ENCODE peak calls at places on chromosomes 6 and 20, in six cellular contexts. R is heart right ventricle, J is transverse colon, H is GM06990, P is choroid plexus epithelial cell, T is coronary artery. L is an unnamed sample.

GRCh38 chr6:12543953-12544352 is 172.6 kb upstream of the PHACTR1 start:
- DNase-seq in R (no peak), J (no peak), H (peak), P (no peak), T (no peak), L (no peak)

GRCh38 chr6:134077301-134077700 is 24.9 kb upstream of the SLC2A12 start:
- DNase-seq in R (no peak), J (no peak), H (no peak), P (peak), T (no peak), L (no peak)

GRCh38 chr20:16771204-16771603 is 23.0 kb downstream of the OTOR start:
- DNase-seq in R (no peak), J (no peak), H (no peak), P (no peak), T (no peak), L (no peak)

GRCh38 chr6:7468382-7469081 is 72.9 kb upstream of the DSP start:
- DNase-seq in R (peak), J (no peak), H (no peak), P (peak), T (no peak), L (peak)

GRCh38 chr6:112258636-112259336 is 4.4 kb upstream of the LAMA4 start:
- DNase-seq in R (peak), J (no peak), H (no peak), P (peak), T (no peak), L (no peak)

GRCh38 chr6:154488802-154489437 is 21.6 kb downstream of the CNKSR3 start:
- DNase-seq in R (no peak), J (no peak), H (no peak), P (peak), T (no peak), L (peak)

GRCh38 chr6:79394690-79395089 is 142.5 kb downstream of the LCA5 start:
- DNase-seq in R (no peak), J (no peak), H (no peak), P (no peak), T (no peak), L (no peak)

GRCh38 chr6:167858086-167858591 is 31.4 kb downstream of the AFDN start:
- DNase-seq in R (no peak), J (no peak), H (no peak), P (peak), T (no peak), L (peak)

GRCh38 chr20:57566803-57567459 is 6.0 kb downstream of the PCK1 start:
- DNase-seq in R (no peak), J (peak), H (no peak), P (no peak), T (no peak), L (no peak)

GRCh38 chr20:57564951-57565642 is 4.2 kb downstream of the PCK1 start:
- DNase-seq in R (no peak), J (no peak), H (no peak), P (no peak), T (no peak), L (no peak)

GRCh38 chr20:57568088-57568896 is 7.4 kb downstream of the PCK1 start:
- DNase-seq in R (no peak), J (no peak), H (no peak), P (no peak), T (no peak), L (no peak)

GRCh38 chr20:57567471-57568079 is 6.7 kb downstream of the PCK1 start:
- DNase-seq in R (no peak), J (peak), H (no peak), P (no peak), T (no peak), L (no peak)

GRCh38 chr20:57566399-57566798 is 5.5 kb downstream of the PCK1 start:
- DNase-seq in R (no peak), J (no peak), H (no peak), P (no peak), T (no peak), L (no peak)
- TF ChIP-seq CTCF in R (no peak), J (no peak), H (no peak), P (no peak), T (no peak), L (no peak)

DNA sequence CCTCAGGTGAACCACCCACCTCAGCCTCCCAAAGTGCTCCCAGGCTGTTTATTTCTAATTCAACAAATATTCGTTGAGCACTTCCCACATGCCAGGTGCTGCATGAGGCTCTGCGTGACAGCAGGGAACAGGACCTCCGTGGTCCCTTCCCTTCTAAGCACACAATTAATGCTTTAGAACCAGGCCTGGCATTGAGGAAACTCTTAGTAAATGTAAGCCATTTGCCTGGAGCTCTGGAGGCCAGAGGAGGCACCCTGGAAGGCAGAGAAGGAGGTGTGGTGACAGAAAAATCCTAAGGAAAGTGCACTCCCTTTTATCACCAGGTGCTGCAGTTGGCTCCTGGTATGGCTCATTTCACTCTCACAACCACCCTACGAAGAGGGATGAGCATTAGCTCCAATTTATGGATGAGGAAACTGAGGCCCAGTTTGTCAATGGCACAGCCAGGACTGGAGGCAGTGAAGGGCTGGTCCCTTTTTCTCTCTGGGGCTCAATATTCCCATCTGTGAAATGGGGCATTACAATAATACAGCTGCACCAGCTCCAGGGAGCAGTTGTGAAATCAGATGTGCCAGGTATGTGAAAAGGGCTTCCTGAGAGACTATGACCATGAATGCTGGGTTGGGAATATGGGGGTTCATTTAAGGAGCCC is 8.1 kb upstream of the ID1 start:
- DNase-seq in R (no peak), J (no peak), H (no peak), P (no peak), T (no peak), L (no peak)
- H3K4me3 ChIP-seq in R (no peak), J (no peak), H (no peak), P (no peak), T (no peak), L (no peak)

GRCh38 chr6:70289299-70289698 is 13.6 kb downstream of the COL9A1 start:
- DNase-seq in R (no peak), J (no peak), H (no peak), P (peak), T (no peak), L (no peak)
- TF ChIP-seq CTCF in R (peak), J (no peak), H (no peak), P (peak), T (no peak), L (no peak)

GRCh38 chr6:137357263-137357947 is 136.8 kb downstream of the OLIG3 start:
- DNase-seq in R (no peak), J (no peak), H (no peak), P (no peak), T (no peak), L (no peak)

GRCh38 chr6:137361701-137362100 is 132.5 kb downstream of the OLIG3 start:
- DNase-seq in R (no peak), J (no peak), H (no peak), P (no peak), T (no peak), L (peak)

GRCh38 chr6:137353842-137354397 is 134.7 kb upstream of the IFNGR1 start:
- DNase-seq in R (no peak), J (no peak), H (no peak), P (no peak), T (no peak), L (no peak)

GRCh38 chr6:137358273-137358672 is 135.9 kb downstream of the OLIG3 start:
- DNase-seq in R (no peak), J (no peak), H (no peak), P (no peak), T (no peak), L (no peak)

DNA sequence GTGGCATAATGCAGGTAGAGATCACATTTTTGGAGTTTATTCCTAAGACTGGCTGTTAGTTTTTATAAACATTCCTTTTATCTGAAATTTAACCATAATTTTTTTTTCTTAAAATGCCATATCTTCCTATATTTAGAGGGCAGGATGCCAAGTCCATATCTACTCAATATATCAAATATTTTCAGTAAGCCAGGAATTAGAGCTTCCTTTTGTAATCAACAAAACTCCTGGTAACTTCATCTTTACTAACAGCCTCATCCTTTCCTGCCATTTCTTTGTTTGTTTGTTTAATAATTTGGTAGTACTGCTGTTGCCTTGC is 136.3 kb downstream of the OLIG3 start:
- DNase-seq in R (no peak), J (no peak), H (no peak), P (no peak), T (no peak), L (no peak)
- H3K4me3 ChIP-seq in R (no peak), J (no peak), H (no peak), P (no peak), T (no peak), L (no peak)

GRCh38 chr20:48957053-48957481 is 35.6 kb downstream of the ARFGEF2 start:
- DNase-seq in R (no peak), J (no peak), H (no peak), P (no peak), T (no peak), L (no peak)

GRCh38 chr20:48959902-48960550 is 38.5 kb downstream of the ARFGEF2 start:
- DNase-seq in R (no peak), J (no peak), H (no peak), P (peak), T (no peak), L (no peak)

GRCh38 chr20:48956052-48956451 is 34.5 kb downstream of the ARFGEF2 start:
- DNase-seq in R (no peak), J (no peak), H (no peak), P (no peak), T (no peak), L (no peak)

GRCh38 chr20:48957521-48957920 is 36.0 kb downstream of the ARFGEF2 start:
- DNase-seq in R (no peak), J (no peak), H (no peak), P (no peak), T (no peak), L (no peak)

DNA sequence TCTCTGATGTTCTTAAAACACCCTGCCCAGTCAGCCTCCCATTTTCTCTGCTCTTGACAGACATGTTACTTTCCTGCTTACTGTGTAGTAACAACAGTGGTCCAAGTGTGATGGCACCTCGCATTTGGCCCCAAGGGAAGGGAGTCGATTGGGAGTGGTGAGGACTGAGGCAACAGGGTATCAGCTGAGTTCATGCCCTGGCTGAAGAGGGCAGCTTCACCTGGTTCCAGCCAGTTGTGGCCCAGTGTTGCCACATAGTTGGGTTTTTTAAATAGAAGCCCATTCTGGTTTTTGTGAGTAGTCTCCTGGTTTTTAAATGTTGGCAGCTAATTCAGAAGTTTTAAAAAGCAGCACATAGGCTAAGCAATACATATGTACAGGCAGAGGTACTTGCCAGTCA is 37.2 kb downstream of the ARFGEF2 start:
- DNase-seq in R (no peak), J (no peak), H (no peak), P (no peak), T (no peak), L (no peak)
- TF ChIP-seq CTCF in R (no peak), J (no peak), H (no peak), P (no peak), T (no peak), L (no peak)

GRCh38 chr20:57697540-57697939 is 12.3 kb downstream of the PMEPA1 start:
- DNase-seq in R (no peak), J (no peak), H (no peak), P (peak), T (no peak), L (no peak)

GRCh38 chr20:57696401-57696961 is 13.3 kb downstream of the PMEPA1 start:
- DNase-seq in R (no peak), J (no peak), H (no peak), P (no peak), T (no peak), L (no peak)

GRCh38 chr20:57698867-57699275 is 10.9 kb downstream of the PMEPA1 start:
- DNase-seq in R (no peak), J (peak), H (no peak), P (no peak), T (no peak), L (no peak)

GRCh38 chr20:57699395-57699794 is 10.4 kb downstream of the PMEPA1 start:
- DNase-seq in R (no peak), J (no peak), H (no peak), P (no peak), T (no peak), L (no peak)

GRCh38 chr20:57698191-57698866 is 11.5 kb downstream of the PMEPA1 start:
- DNase-seq in R (no peak), J (peak), H (no peak), P (peak), T (no peak), L (peak)
- H3K4me3 ChIP-seq in R (no peak), J (no peak), H (no peak), P (peak), T (peak), L (no peak)

DNA sequence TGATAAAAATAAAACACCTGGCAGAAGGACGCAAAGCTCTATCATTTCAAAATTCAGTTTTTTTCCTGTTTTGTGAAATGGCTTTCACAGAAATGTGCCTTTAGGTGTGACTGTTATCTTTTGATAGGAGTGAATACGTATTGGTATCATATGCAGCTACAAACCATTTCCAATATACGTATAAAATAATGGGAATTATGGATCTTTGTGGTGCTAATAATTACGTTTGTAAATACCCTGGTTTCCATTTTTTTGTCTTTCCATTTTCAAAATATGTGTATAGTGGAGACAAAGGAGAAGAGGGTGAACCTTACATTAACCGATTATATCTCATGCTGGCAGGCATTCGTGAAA is 108.7 kb upstream of the GMDS start:
- DNase-seq in R (no peak), J (no peak), H (no peak), P (no peak), T (no peak), L (no peak)
- TF ChIP-seq CTCF in R (peak), J (no peak), H (no peak), P (no peak), T (peak), L (no peak)

DNA sequence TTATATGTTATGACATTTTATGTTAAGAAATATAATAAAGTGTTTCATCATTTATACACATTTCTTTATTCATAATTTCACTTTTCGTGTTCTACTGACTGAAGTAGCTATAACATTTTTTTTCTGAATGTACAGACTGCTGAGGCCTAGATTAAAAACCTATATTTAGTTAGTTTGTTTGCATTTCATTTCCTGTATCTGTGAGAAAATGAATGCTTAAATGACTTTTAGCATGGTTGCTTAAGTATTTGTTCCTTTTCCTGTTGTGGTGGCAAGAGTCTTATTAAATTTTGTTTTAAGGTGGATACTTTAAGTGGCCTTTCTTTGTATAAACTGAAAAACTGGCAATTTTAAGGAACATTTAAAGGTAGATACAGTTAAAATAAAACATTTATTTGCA is 779.7 kb upstream of the MAN1A1 start:
- DNase-seq in R (no peak), J (no peak), H (no peak), P (no peak), T (no peak), L (no peak)
- H3K4me3 ChIP-seq in R (no peak), J (no peak), H (no peak), P (no peak), T (no peak), L (no peak)

GRCh38 chr6:77457720-77458349 is 5.5 kb downstream of the HTR1B start:
- DNase-seq in R (peak), J (peak), H (no peak), P (peak), T (peak), L (peak)
- TF ChIP-seq CTCF in R (peak), J (peak), H (peak), P (peak), T (peak), L (peak)

L was measured in AG10803.